ENCODE peak calls at places on chromosomes 5 and 9, in eight cellular contexts. One of them, this sample, is unnamed.

GRCh38 chr5:84113246-84114118 is 271.2 kb downstream of the EDIL3 start:
- DNase-seq in iris pigment epithelial cell: peak
- DNase-seq in pulmonary artery endothelial cell: no peak
- DNase-seq in amniotic epithelial cell: no peak
- DNase-seq in A549: no peak
- DNase-seq in putamen: no peak
- DNase-seq in cerebellar cortex: peak
- DNase-seq in activated CD4-positive, alpha-beta T cell treated with anti-CD3 and anti-CD28 coated beads, Interleukin-2, amount 50 U/mL, for 24 hours: no peak
- DNase-seq in this sample: no peak

GRCh38 chr9:20683351-20684034 is 566 bp upstream of the FOCAD start:
- DNase-seq in iris pigment epithelial cell: peak
- DNase-seq in pulmonary artery endothelial cell: peak
- DNase-seq in amniotic epithelial cell: peak
- DNase-seq in A549: peak
- DNase-seq in putamen: peak
- DNase-seq in cerebellar cortex: no peak
- DNase-seq in activated CD4-positive, alpha-beta T cell treated with anti-CD3 and anti-CD28 coated beads, Interleukin-2, amount 50 U/mL, for 24 hours: peak
- DNase-seq in this sample: peak

GRCh38 chr5:116765441-116765840 is 190.8 kb upstream of the SEMA6A start:
- DNase-seq in iris pigment epithelial cell: peak
- DNase-seq in pulmonary artery endothelial cell: no peak
- DNase-seq in amniotic epithelial cell: no peak
- DNase-seq in A549: no peak
- DNase-seq in putamen: no peak
- DNase-seq in cerebellar cortex: no peak
- DNase-seq in activated CD4-positive, alpha-beta T cell treated with anti-CD3 and anti-CD28 coated beads, Interleukin-2, amount 50 U/mL, for 24 hours: no peak
- DNase-seq in this sample: no peak

GRCh38 chr9:134648701-134649525 is 7.3 kb downstream of the COL5A1 start:
- DNase-seq in iris pigment epithelial cell: peak
- DNase-seq in pulmonary artery endothelial cell: no peak
- DNase-seq in amniotic epithelial cell: peak
- DNase-seq in A549: no peak
- DNase-seq in putamen: peak
- DNase-seq in cerebellar cortex: no peak
- DNase-seq in activated CD4-positive, alpha-beta T cell treated with anti-CD3 and anti-CD28 coated beads, Interleukin-2, amount 50 U/mL, for 24 hours: no peak
- DNase-seq in this sample: peak

GRCh38 chr5:142170254-142170953 is 61.8 kb downstream of the NDFIP1 start:
- DNase-seq in iris pigment epithelial cell: no peak
- DNase-seq in pulmonary artery endothelial cell: no peak
- DNase-seq in amniotic epithelial cell: peak
- DNase-seq in A549: no peak
- DNase-seq in putamen: no peak
- DNase-seq in cerebellar cortex: no peak
- DNase-seq in activated CD4-positive, alpha-beta T cell treated with anti-CD3 and anti-CD28 coated beads, Interleukin-2, amount 50 U/mL, for 24 hours: no peak
- DNase-seq in this sample: peak

GRCh38 chr5:147898875-147899401 is 7.4 kb downstream of the C5orf46 start:
- DNase-seq in iris pigment epithelial cell: peak
- DNase-seq in pulmonary artery endothelial cell: no peak
- DNase-seq in amniotic epithelial cell: no peak
- DNase-seq in A549: no peak
- DNase-seq in putamen: no peak
- DNase-seq in cerebellar cortex: no peak
- DNase-seq in activated CD4-positive, alpha-beta T cell treated with anti-CD3 and anti-CD28 coated beads, Interleukin-2, amount 50 U/mL, for 24 hours: no peak
- DNase-seq in this sample: no peak

GRCh38 chr9:108186996-108187395 is 668.8 kb downstream of the ACTL7B start:
- DNase-seq in iris pigment epithelial cell: peak
- DNase-seq in pulmonary artery endothelial cell: no peak
- DNase-seq in amniotic epithelial cell: no peak
- DNase-seq in A549: no peak
- DNase-seq in putamen: peak
- DNase-seq in cerebellar cortex: no peak
- DNase-seq in activated CD4-positive, alpha-beta T cell treated with anti-CD3 and anti-CD28 coated beads, Interleukin-2, amount 50 U/mL, for 24 hours: no peak
- DNase-seq in this sample: no peak

GRCh38 chr9:137034709-137035506 is 3.0 kb upstream of the FUT7 start:
- DNase-seq in iris pigment epithelial cell: peak
- DNase-seq in pulmonary artery endothelial cell: peak
- DNase-seq in amniotic epithelial cell: peak
- DNase-seq in A549: peak
- DNase-seq in putamen: peak
- DNase-seq in cerebellar cortex: peak
- DNase-seq in activated CD4-positive, alpha-beta T cell treated with anti-CD3 and anti-CD28 coated beads, Interleukin-2, amount 50 U/mL, for 24 hours: peak
- DNase-seq in this sample: peak

GRCh38 chr9:122844137-122844536 is 15.7 kb upstream of the PDCL start:
- DNase-seq in iris pigment epithelial cell: no peak
- DNase-seq in pulmonary artery endothelial cell: no peak
- DNase-seq in amniotic epithelial cell: no peak
- DNase-seq in A549: no peak
- DNase-seq in putamen: no peak
- DNase-seq in cerebellar cortex: no peak
- DNase-seq in activated CD4-positive, alpha-beta T cell treated with anti-CD3 and anti-CD28 coated beads, Interleukin-2, amount 50 U/mL, for 24 hours: no peak
- DNase-seq in this sample: no peak

GRCh38 chr5:109558364-109558763 is 131.4 kb upstream of the MAN2A1 start:
- DNase-seq in iris pigment epithelial cell: no peak
- DNase-seq in pulmonary artery endothelial cell: no peak
- DNase-seq in amniotic epithelial cell: no peak
- DNase-seq in A549: no peak
- DNase-seq in putamen: no peak
- DNase-seq in cerebellar cortex: no peak
- DNase-seq in activated CD4-positive, alpha-beta T cell treated with anti-CD3 and anti-CD28 coated beads, Interleukin-2, amount 50 U/mL, for 24 hours: no peak
- DNase-seq in this sample: no peak

GRCh38 chr5:58064799-58065198 is 395.1 kb downstream of the PLK2 start:
- DNase-seq in iris pigment epithelial cell: peak
- DNase-seq in pulmonary artery endothelial cell: no peak
- DNase-seq in amniotic epithelial cell: no peak
- DNase-seq in A549: no peak
- DNase-seq in putamen: no peak
- DNase-seq in cerebellar cortex: no peak
- DNase-seq in activated CD4-positive, alpha-beta T cell treated with anti-CD3 and anti-CD28 coated beads, Interleukin-2, amount 50 U/mL, for 24 hours: no peak
- DNase-seq in this sample: no peak

GRCh38 chr5:65831276-65831675 is 95.1 kb upstream of the ERBIN start:
- DNase-seq in iris pigment epithelial cell: no peak
- DNase-seq in pulmonary artery endothelial cell: no peak
- DNase-seq in amniotic epithelial cell: no peak
- DNase-seq in A549: no peak
- DNase-seq in putamen: no peak
- DNase-seq in cerebellar cortex: no peak
- DNase-seq in activated CD4-positive, alpha-beta T cell treated with anti-CD3 and anti-CD28 coated beads, Interleukin-2, amount 50 U/mL, for 24 hours: no peak
- DNase-seq in this sample: no peak

GRCh38 chr9:84206801-84207200 is 133.8 kb downstream of the SLC28A3 start:
- DNase-seq in iris pigment epithelial cell: no peak
- DNase-seq in pulmonary artery endothelial cell: no peak
- DNase-seq in amniotic epithelial cell: no peak
- DNase-seq in A549: no peak
- DNase-seq in putamen: no peak
- DNase-seq in cerebellar cortex: no peak
- DNase-seq in activated CD4-positive, alpha-beta T cell treated with anti-CD3 and anti-CD28 coated beads, Interleukin-2, amount 50 U/mL, for 24 hours: no peak
- DNase-seq in this sample: no peak

GRCh38 chr5:134590992-134591659 is 41.5 kb downstream of the SAR1B start:
- DNase-seq in iris pigment epithelial cell: no peak
- DNase-seq in pulmonary artery endothelial cell: no peak
- DNase-seq in amniotic epithelial cell: no peak
- DNase-seq in A549: no peak
- DNase-seq in putamen: no peak
- DNase-seq in cerebellar cortex: no peak
- DNase-seq in activated CD4-positive, alpha-beta T cell treated with anti-CD3 and anti-CD28 coated beads, Interleukin-2, amount 50 U/mL, for 24 hours: no peak
- DNase-seq in this sample: no peak

GRCh38 chr5:91468643-91469422 is 85.7 kb upstream of the ARRDC3 start:
- DNase-seq in iris pigment epithelial cell: peak
- DNase-seq in pulmonary artery endothelial cell: no peak
- DNase-seq in amniotic epithelial cell: peak
- DNase-seq in A549: no peak
- DNase-seq in putamen: no peak
- DNase-seq in cerebellar cortex: no peak
- DNase-seq in activated CD4-positive, alpha-beta T cell treated with anti-CD3 and anti-CD28 coated beads, Interleukin-2, amount 50 U/mL, for 24 hours: no peak
- DNase-seq in this sample: no peak

GRCh38 chr9:99666571-99666970 is 155.1 kb upstream of the NR4A3 start:
- DNase-seq in iris pigment epithelial cell: peak
- DNase-seq in pulmonary artery endothelial cell: no peak
- DNase-seq in amniotic epithelial cell: peak
- DNase-seq in A549: no peak
- DNase-seq in putamen: no peak
- DNase-seq in cerebellar cortex: no peak
- DNase-seq in activated CD4-positive, alpha-beta T cell treated with anti-CD3 and anti-CD28 coated beads, Interleukin-2, amount 50 U/mL, for 24 hours: no peak
- DNase-seq in this sample: no peak

GRCh38 chr5:143061161-143061945 is 291.2 kb downstream of the ARHGAP26 start:
- DNase-seq in iris pigment epithelial cell: peak
- DNase-seq in pulmonary artery endothelial cell: no peak
- DNase-seq in amniotic epithelial cell: peak
- DNase-seq in A549: no peak
- DNase-seq in putamen: no peak
- DNase-seq in cerebellar cortex: no peak
- DNase-seq in activated CD4-positive, alpha-beta T cell treated with anti-CD3 and anti-CD28 coated beads, Interleukin-2, amount 50 U/mL, for 24 hours: no peak
- DNase-seq in this sample: no peak